ENCODE peak calls at places on chromosome 5, in four cellular contexts. L is CD8-positive, alpha-beta memory T cell; Y is ovary; C is tibial artery. F is an unnamed sample.

GRCh38 chr5:2810644-2811043 is 59.2 kb upstream of the IRX2 start:
- DNase-seq in L (no peak), Y (no peak), C (no peak), F (no peak)

GRCh38 chr5:149149942-149150341 is 8.6 kb downstream of the ABLIM3 start:
- DNase-seq in Y (no peak), L (no peak), C (no peak), F (no peak)

GRCh38 chr5:142486581-142486980 is 161.8 kb upstream of the SPRY4 start:
- DNase-seq in C (no peak), Y (no peak), L (no peak), F (no peak)

GRCh38 chr5:168663276-168664004 is 84.3 kb upstream of the PANK3 start:
- DNase-seq in C (no peak), L (no peak), Y (no peak), F (no peak)

GRCh38 chr5:112691341-112691685 is 46.4 kb upstream of the APC start:
- DNase-seq in Y (no peak), C (no peak), L (no peak), F (no peak)

GRCh38 chr5:174563899-174564298 is 160.5 kb upstream of the MSX2 start:
- DNase-seq in Y (no peak), C (no peak), L (no peak), F (no peak)

GRCh38 chr5:73459366-73459765 is 10.8 kb upstream of the FOXD1 start:
- DNase-seq in L (no peak), Y (no peak), C (no peak), F (no peak)

GRCh38 chr5:34656001-34656699 is at the start of gene RAI14:
- DNase-seq in L (no peak), C (peak; percentile 90), Y (peak; percentile 85), F (peak; percentile 88)

GRCh38 chr5:169874626-169875025 is 105.7 kb downstream of the INSYN2B start:
- DNase-seq in Y (no peak), L (no peak), C (no peak), F (no peak)

GRCh38 chr5:52139888-52140580 is 647.7 kb upstream of the ITGA1 start:
- DNase-seq in L (no peak), Y (no peak), C (no peak), F (no peak)

GRCh38 chr5:109410389-109411174 is 808 bp upstream of the PJA2 start:
- DNase-seq in C (peak; percentile 87), L (peak; percentile 19), Y (peak; percentile 84), F (peak; percentile 72)

GRCh38 chr5:93601433-93602175 is 18.6 kb downstream of the NR2F1 start:
- DNase-seq in Y (no peak), L (no peak), C (no peak), F (no peak)

GRCh38 chr5:176868126-176868525 is 31.0 kb downstream of the HK3 start:
- DNase-seq in Y (no peak), C (no peak), L (no peak), F (no peak)

GRCh38 chr5:146731909-146732659 is 146.5 kb downstream of the PPP2R2B start:
- DNase-seq in Y (no peak), C (no peak), L (no peak), F (no peak)

GRCh38 chr5:149043641-149044040 is 19.2 kb downstream of the SH3TC2 start:
- DNase-seq in Y (no peak), L (no peak), C (no peak), F (no peak)

GRCh38 chr5:172450861-172451695 is 3.2 kb downstream of the SH3PXD2B start:
- DNase-seq in Y (peak; percentile 58), C (peak; percentile 70), L (peak; percentile 32), F (no peak)

GRCh38 chr5:118146824-118147223 is 841.5 kb downstream of the DTWD2 start:
- DNase-seq in Y (no peak), L (no peak), C (no peak), F (no peak)

GRCh38 chr5:55994502-55994997 is at the start of gene IL6ST:
- DNase-seq in Y (no peak), L (peak; percentile 27), C (no peak), F (peak; percentile 72)

GRCh38 chr5:71782771-71783770 is 64.0 kb downstream of the CARTPT start:
- DNase-seq in L (no peak), Y (peak; percentile 87), C (peak; percentile 91), F (peak; percentile 81)

GRCh38 chr5:137858223-137858916 is 9.3 kb upstream of the MYOT start:
- DNase-seq in L (no peak), Y (no peak), C (no peak), F (no peak)

GRCh38 chr5:115209279-115209678 is 39.6 kb upstream of the TRIM36 start:
- DNase-seq in C (no peak), Y (no peak), L (peak; percentile 1), F (no peak)

GRCh38 chr5:176608937-176609723 is 826 bp downstream of the GPRIN1 start:
- DNase-seq in Y (no peak), L (no peak), C (no peak), F (no peak)

GRCh38 chr5:133877351-133878235 is 90.8 kb downstream of the C5orf15 start:
- DNase-seq in Y (no peak), C (no peak), L (no peak), F (no peak)

GRCh38 chr5:19018822-19019221 is 969.2 kb downstream of the CDH18 start:
- DNase-seq in L (no peak), C (no peak), Y (no peak), F (no peak)

GRCh38 chr5:67032921-67033664 is 163.5 kb downstream of the CD180 start:
- DNase-seq in C (no peak), Y (no peak), L (no peak), F (no peak)

GRCh38 chr5:80492741-80493140 is 4.8 kb downstream of the FAM151B start:
- DNase-seq in Y (no peak), L (no peak), C (no peak), F (no peak)

GRCh38 chr5:133696782-133697507 is 84.6 kb upstream of the FSTL4 start:
- DNase-seq in L (no peak), Y (no peak), C (peak; percentile 42), F (no peak)

GRCh38 chr5:135393691-135394090 is 5.3 kb downstream of the MACROH2A1 start:
- DNase-seq in Y (no peak), C (no peak), L (no peak), F (no peak)

GRCh38 chr5:135391869-135392255 is 7.2 kb downstream of the MACROH2A1 start:
- DNase-seq in L (no peak), C (peak; percentile 79), Y (no peak), F (no peak)

GRCh38 chr5:135394095-135394494 is 4.9 kb downstream of the MACROH2A1 start:
- DNase-seq in L (no peak), Y (no peak), C (no peak), F (no peak)

GRCh38 chr5:135392256-135392655 is 6.8 kb downstream of the MACROH2A1 start:
- DNase-seq in L (no peak), C (no peak), Y (no peak), F (no peak)

GRCh38 chr5:135393229-135393628 is 5.8 kb downstream of the MACROH2A1 start:
- DNase-seq in Y (no peak), L (no peak), C (no peak), F (no peak)
- H3K4me1 ChIP-seq in Y (peaks cover 6% of the 10 kb centered on the region), L (peaks cover 60% of the 10 kb centered on the region), C (peaks cover 19% of the 10 kb centered on the region), F (peaks cover 34% of the 10 kb centered on the region)

GRCh38 chr5:61308699-61309098 is 23.4 kb upstream of the ZSWIM6 start:
- DNase-seq in Y (no peak), C (no peak), L (no peak), F (no peak)
- H3K4me3 ChIP-seq in Y (no peak overlapping the region), C (no peak overlapping the region), L (no peak overlapping the region), F (no peak overlapping the region)

DNA sequence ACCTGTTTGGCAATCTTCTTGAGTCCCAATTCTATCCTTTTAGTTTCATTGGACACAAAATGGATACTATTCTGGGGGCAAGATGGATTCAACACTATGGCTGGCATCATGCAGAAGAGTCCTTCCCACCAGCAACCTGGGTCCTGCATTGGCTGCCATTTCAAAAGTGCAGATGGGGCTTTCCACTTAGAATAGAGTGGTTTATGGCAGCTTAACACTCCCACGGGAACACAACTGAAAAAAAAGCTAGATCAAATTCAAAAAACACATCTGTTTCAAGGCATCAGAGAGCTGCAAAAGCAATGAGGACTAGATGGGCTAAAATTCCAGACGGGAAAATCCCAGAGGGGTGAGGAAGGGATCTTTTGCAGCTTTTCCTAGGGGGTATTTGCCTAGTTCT is 11.2 kb upstream of the HMHB1 start:
- DNase-seq in Y (no peak), L (no peak), C (no peak), F (no peak)
- H3K4me1 ChIP-seq in Y (no peaks in the 10 kb centered on the region), L (no peaks in the 10 kb centered on the region), C (no peaks in the 10 kb centered on the region), F (no peaks in the 10 kb centered on the region)

GRCh38 chr5:116343961-116344360 is 230.7 kb downstream of the SEMA6A start:
- DNase-seq in C (no peak), L (no peak), Y (no peak), F (no peak)
- H3K4me3 ChIP-seq in C (no peak overlapping the region), L (no peak overlapping the region), Y (no peak overlapping the region), F (no peak overlapping the region)

DNA sequence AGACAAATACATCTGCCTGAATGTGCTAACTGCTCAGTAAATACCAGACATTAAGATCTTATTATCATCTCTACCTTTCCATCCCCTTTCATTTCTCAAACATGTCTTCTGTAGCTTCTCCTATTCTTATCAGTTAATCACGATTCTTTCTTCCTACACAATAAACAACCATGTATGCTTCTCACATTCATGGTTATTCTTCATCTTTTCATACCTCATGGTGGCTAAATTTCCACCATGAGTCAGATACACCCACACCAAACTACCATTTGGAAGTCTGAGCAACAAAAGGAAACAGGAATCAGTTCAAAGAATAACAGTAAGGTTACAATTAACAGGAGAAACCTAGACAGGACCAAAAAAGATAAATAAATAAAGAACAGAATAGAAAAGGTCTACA is 7.7 kb downstream of the ZNF622 start:
- DNase-seq in Y (no peak), L (no peak), C (no peak), F (no peak)
- H3K4me1 ChIP-seq in Y (peaks cover 4% of the 10 kb centered on the region), L (peaks cover 68% of the 10 kb centered on the region), C (peaks cover 16% of the 10 kb centered on the region), F (peaks cover 19% of the 10 kb centered on the region)

DNA sequence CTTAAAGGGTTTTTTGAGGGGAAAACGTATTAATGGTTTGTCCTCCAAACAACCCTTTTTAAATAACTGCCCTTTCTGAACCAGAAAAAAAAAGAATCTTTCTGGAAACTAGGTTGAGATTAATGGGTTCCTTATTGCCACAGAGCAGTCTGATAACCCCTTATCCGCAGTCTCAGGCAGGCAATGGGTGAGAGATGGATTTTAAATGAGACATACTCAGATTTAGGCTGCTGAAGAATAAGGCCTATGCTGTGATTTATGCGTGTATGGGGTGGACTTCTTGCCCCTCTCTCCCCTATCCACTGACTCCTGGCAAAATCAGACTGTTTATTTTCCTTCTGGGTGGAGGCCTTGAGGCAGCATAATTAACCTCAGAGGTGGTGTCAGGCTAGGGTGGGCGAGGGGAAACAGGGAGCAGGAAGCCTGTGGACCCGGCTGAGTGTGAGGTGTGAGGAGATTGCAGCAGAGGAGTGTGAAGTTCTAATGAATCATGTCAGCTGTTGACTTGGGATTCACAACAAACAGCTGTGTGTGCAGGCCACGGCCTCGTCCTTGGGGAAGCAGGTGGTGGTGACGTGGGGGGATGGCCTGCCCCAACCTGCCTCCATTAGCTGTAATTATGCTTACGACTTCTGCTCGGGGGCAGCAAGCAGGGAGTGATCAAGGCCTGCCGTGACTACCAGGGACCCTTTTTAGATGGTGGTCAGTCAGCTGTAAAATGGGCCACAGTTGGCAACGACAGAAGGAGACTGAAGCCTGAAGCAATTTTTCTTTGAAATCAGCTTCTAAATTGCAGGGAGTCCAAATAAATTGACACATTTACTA is 196.4 kb downstream of the SEMA6A start:
- DNase-seq in Y (no peak), C (no peak), L (no peak), F (no peak)
- H3K4me3 ChIP-seq in Y (no peak overlapping the region), C (no peak overlapping the region), L (no peak overlapping the region), F (no peak overlapping the region)

GRCh38 chr5:96968614-96969013 is 32.7 kb downstream of the LNPEP start:
- DNase-seq in C (no peak), Y (no peak), L (no peak), F (no peak)
- H3K4me1 ChIP-seq in C (peaks cover 6% of the 10 kb centered on the region), Y (peaks cover 6% of the 10 kb centered on the region), L (peaks cover 85% of the 10 kb centered on the region), F (peaks cover 17% of the 10 kb centered on the region)

GRCh38 chr5:135478938-135479337 is 26.8 kb upstream of the TIFAB start:
- DNase-seq in L (no peak), Y (no peak), C (peak; percentile 29), F (no peak)
- H3K4me3 ChIP-seq in L (no peak overlapping the region), Y (no peak overlapping the region), C (no peak overlapping the region), F (no peak overlapping the region)